ENCODE peak calls at places on chromosomes 5 and 9, in five cellular contexts. Z is GM18507, C is lung, R is AG04450, L is body of pancreas. T is an unnamed sample.

GRCh38 chr9:129561594-129562281 is 59.2 kb downstream of the C9orf50 start:
- DNase-seq in R (no peak), Z (no peak), L (peak), C (peak), T (no peak)

GRCh38 chr5:127833999-127834953 is 131.1 kb downstream of the CCDC192 start:
- DNase-seq in L (no peak), Z (no peak), R (no peak), C (no peak), T (no peak)

GRCh38 chr9:84141762-84142370 is 161.3 kb downstream of the RMI1 start:
- DNase-seq in R (no peak), C (no peak), Z (no peak), L (no peak), T (no peak)

GRCh38 chr9:114434878-114435311 is 47.1 kb upstream of the AKNA start:
- DNase-seq in Z (no peak), R (no peak), C (no peak), L (peak), T (no peak)

GRCh38 chr9:108743901-108744371 is 111.8 kb downstream of the ACTL7B start:
- DNase-seq in Z (no peak), R (no peak), C (peak), L (no peak), T (no peak)

GRCh38 chr5:81181576-81182316 is 51.4 kb upstream of the CKMT2 start:
- DNase-seq in Z (no peak), R (no peak), L (no peak), C (no peak), T (no peak)

GRCh38 chr9:114299286-114300152 is 23.4 kb upstream of the ORM1 start:
- DNase-seq in C (no peak), R (no peak), L (peak), Z (no peak), T (no peak)

GRCh38 chr5:173752636-173753035 is 135.5 kb upstream of the CPEB4 start:
- DNase-seq in R (no peak), L (no peak), Z (no peak), C (no peak), T (no peak)

GRCh38 chr5:59757442-59757841 is 136.1 kb downstream of the PDE4D start:
- DNase-seq in R (no peak), Z (no peak), L (no peak), C (no peak), T (no peak)

GRCh38 chr9:137429974-137430722 is 7.0 kb downstream of the NOXA1 start:
- DNase-seq in R (no peak), Z (no peak), C (no peak), L (no peak), T (no peak)

GRCh38 chr5:56818409-56819026 is 3.2 kb downstream of the MAP3K1 start:
- DNase-seq in C (no peak), Z (no peak), L (no peak), R (no peak), T (no peak)

GRCh38 chr9:108652851-108653250 is 202.9 kb downstream of the ACTL7B start:
- DNase-seq in L (no peak), Z (no peak), R (no peak), C (no peak), T (no peak)

GRCh38 chr5:35761541-35761940 is 95.2 kb upstream of the IL7R start:
- DNase-seq in L (no peak), R (no peak), C (no peak), Z (no peak), T (no peak)

GRCh38 chr5:93805616-93806393 is 64.4 kb upstream of the POU5F2 start:
- DNase-seq in Z (no peak), C (no peak), R (no peak), L (no peak), T (no peak)

GRCh38 chr9:72300884-72301283 is 64.1 kb downstream of the ZFAND5 start:
- DNase-seq in R (no peak), Z (no peak), L (no peak), C (no peak), T (no peak)

GRCh38 chr5:149799119-149799623 is 69.1 kb downstream of the PPARGC1B start:
- DNase-seq in Z (no peak), R (peak), C (no peak), L (peak), T (peak)

GRCh38 chr5:172164773-172165212 is 23.2 kb downstream of the STK10 start:
- DNase-seq in R (no peak), L (no peak), Z (no peak), C (no peak), T (no peak)

GRCh38 chr9:4306788-4307144 is 6.9 kb upstream of the GLIS3 start:
- DNase-seq in C (no peak), R (no peak), Z (no peak), L (no peak), T (no peak)

GRCh38 chr5:135833521-135833920 is 942 bp upstream of the SLC25A48 start:
- DNase-seq in R (no peak), L (no peak), Z (no peak), C (no peak), T (no peak)

GRCh38 chr5:139389701-139390638 is at the start of gene MZB1:
- DNase-seq in C (no peak), Z (peak), R (no peak), L (no peak), T (no peak)

GRCh38 chr5:32283539-32284377 is 29.0 kb downstream of the MTMR12 start:
- DNase-seq in R (no peak), Z (no peak), C (no peak), L (no peak), T (no peak)

GRCh38 chr5:72572236-72572765 is 65.1 kb upstream of the ZNF366 start:
- DNase-seq in R (no peak), L (no peak), C (no peak), Z (no peak), T (no peak)

GRCh38 chr9:84669293-84670105 is at the start of gene NTRK2:
- DNase-seq in C (no peak), L (peak), R (no peak), Z (no peak), T (no peak)

GRCh38 chr5:165573445-165573844 is 2068.0 kb downstream of the MAT2B start:
- DNase-seq in Z (no peak), C (no peak), R (no peak), L (no peak), T (no peak)

GRCh38 chr5:131109540-131110255 is 55.4 kb downstream of the HINT1 start:
- DNase-seq in L (peak), C (no peak), Z (no peak), R (no peak), T (peak)

GRCh38 chr9:125538092-125538473 is 168.9 kb downstream of the MAPKAP1 start:
- DNase-seq in Z (no peak), R (peak), C (peak), L (peak), T (peak)

GRCh38 chr9:133569891-133570651 is 35.6 kb downstream of the ADAMTSL2 start:
- DNase-seq in Z (no peak), C (peak), R (no peak), L (no peak), T (no peak)

GRCh38 chr9:34341659-34342266 is 12.4 kb downstream of the NUDT2 start:
- DNase-seq in C (no peak), Z (no peak), L (no peak), R (no peak), T (no peak)

GRCh38 chr5:169723103-169723831 is 86.2 kb downstream of the DOCK2 start:
- DNase-seq in R (no peak), Z (no peak), C (no peak), L (no peak), T (no peak)

GRCh38 chr5:99169309-99169708 is 240.5 kb upstream of the CHD1 start:
- DNase-seq in C (no peak), Z (no peak), L (no peak), R (no peak), T (no peak)

GRCh38 chr9:17928768-17929167 is 349.9 kb downstream of the SH3GL2 start:
- DNase-seq in R (no peak), C (no peak), L (no peak), Z (no peak), T (no peak)

GRCh38 chr9:70761139-70761538 is 346.7 kb upstream of the KLF9 start:
- DNase-seq in R (no peak), Z (no peak), C (no peak), L (no peak), T (no peak)

GRCh38 chr5:73218552-73219171 is 45.7 kb downstream of the TMEM174 start:
- DNase-seq in C (no peak), Z (no peak), L (no peak), R (peak), T (no peak)

GRCh38 chr9:89597711-89598707 is 6.8 kb upstream of the GADD45G start:
- DNase-seq in L (peak), Z (no peak), C (peak), R (peak), T (no peak)

GRCh38 chr9:136525207-136525606 is 20.6 kb downstream of the NOTCH1 start:
- DNase-seq in L (no peak), C (no peak), Z (no peak), R (no peak), T (no peak)

GRCh38 chr5:138873886-138874200 is 1.3 kb downstream of the LRRTM2 start:
- DNase-seq in Z (no peak), R (no peak), C (no peak), L (no peak), T (no peak)